ENCODE peak calls at places on chromosomes 16 and 17, in five cellular contexts. L is psoas muscle; G is CD8-positive, alpha-beta T cell; P is heart right ventricle; Y is right cardiac atrium. U is an unnamed sample.

GRCh38 chr17:58669853-58670252 is 22.0 kb downstream of the TEX14 start:
- ATAC-seq in G (no peak), P (no peak), L (no peak), Y (peak), U (no peak)

GRCh38 chr17:67575325-67575724 is 142.4 kb upstream of the NOL11 start:
- ATAC-seq in P (no peak), Y (no peak), G (no peak), L (no peak), U (no peak)

GRCh38 chr17:40354191-40355122 is 10.1 kb downstream of the GJD3 start:
- ATAC-seq in P (no peak), G (no peak), L (no peak), Y (no peak), U (no peak)

GRCh38 chr16:78768723-78769122 is 669.3 kb downstream of the WWOX start:
- ATAC-seq in L (no peak), Y (no peak), P (no peak), G (peak), U (no peak)

GRCh38 chr16:50884066-50884860 is 142.4 kb downstream of the CYLD start:
- ATAC-seq in P (no peak), G (no peak), Y (no peak), L (no peak), U (no peak)

GRCh38 chr17:70320642-70321345 is 151.5 kb downstream of the KCNJ2 start:
- ATAC-seq in Y (peak), P (no peak), L (no peak), G (no peak), U (peak)

GRCh38 chr17:11511696-11512095 is 86.6 kb upstream of the DNAH9 start:
- ATAC-seq in G (no peak), L (no peak), Y (no peak), P (no peak), U (no peak)

GRCh38 chr17:40622509-40622928 is 25.1 kb downstream of the SMARCE1 start:
- ATAC-seq in Y (no peak), P (no peak), L (no peak), G (peak), U (no peak)

GRCh38 chr16:69340095-69340644 is 598 bp downstream of the NIP7 start:
- ATAC-seq in P (no peak), L (no peak), Y (no peak), G (no peak), U (no peak)

DNA sequence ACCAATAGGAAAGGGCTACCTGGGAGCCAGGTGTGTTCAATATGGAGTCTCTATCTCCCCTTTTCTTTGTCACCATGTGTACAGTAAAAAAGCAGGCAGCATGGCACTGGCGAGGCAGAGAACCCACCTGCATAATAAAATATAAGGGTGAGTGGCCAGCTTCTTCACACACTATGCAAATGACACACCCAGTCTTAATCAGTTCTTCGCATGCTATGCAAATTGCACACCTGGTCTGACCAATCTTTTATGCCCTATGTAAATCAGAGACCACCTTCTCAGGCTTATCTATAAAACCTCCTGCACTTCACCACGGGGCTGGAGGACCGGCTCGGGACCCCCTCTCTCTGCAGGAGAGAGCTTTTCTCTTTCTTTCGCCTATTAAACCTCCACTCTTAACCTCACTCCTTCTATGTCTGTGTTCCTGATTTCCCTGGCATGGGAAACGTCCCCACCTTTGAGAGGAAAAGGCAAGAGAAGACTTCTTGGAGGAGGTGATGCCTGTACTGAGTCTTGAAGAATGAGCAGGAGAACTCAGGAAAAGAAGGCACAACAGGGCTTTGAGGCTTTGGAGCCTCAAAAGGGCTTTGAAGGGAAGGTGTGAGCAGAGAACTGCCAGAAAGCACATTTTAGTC is 502.1 kb downstream of the GRIN2A start:
- ATAC-seq in Y (no peak), L (no peak), P (no peak), G (no peak), U (no peak)
- H3K4me3 ChIP-seq in Y (no peak), L (no peak), P (no peak), G (no peak), U (no peak)

GRCh38 chr16:54929090-54930033 is 1.3 kb upstream of the IRX5 start:
- ATAC-seq in Y (peak), G (peak), L (peak), P (peak), U (peak)

GRCh38 chr16:54928016-54928356 is 2.7 kb upstream of the IRX5 start:
- ATAC-seq in Y (no peak), G (no peak), P (no peak), L (no peak), U (no peak)

GRCh38 chr16:54930034-54930938 is at the start of gene IRX5:
- ATAC-seq in G (no peak), Y (peak), L (peak), P (peak), U (peak)

GRCh38 chr16:54927125-54928015 is 3.3 kb upstream of the IRX5 start:
- ATAC-seq in L (no peak), Y (no peak), P (no peak), G (no peak), U (no peak)

GRCh38 chr16:54928421-54929089 is 2.1 kb upstream of the IRX5 start:
- ATAC-seq in Y (peak), L (peak), G (peak), P (peak), U (no peak)
- H3K4me3 ChIP-seq in Y (peak), L (peak), G (peak), P (peak), U (peak)

GRCh38 chr16:30633526-30633925 is 17.2 kb upstream of the PRR14 start:
- ATAC-seq in Y (no peak), L (no peak), P (no peak), G (no peak), U (no peak)
- H3K4me3 ChIP-seq in Y (peak), L (peak), P (peak), G (peak), U (peak)

DNA sequence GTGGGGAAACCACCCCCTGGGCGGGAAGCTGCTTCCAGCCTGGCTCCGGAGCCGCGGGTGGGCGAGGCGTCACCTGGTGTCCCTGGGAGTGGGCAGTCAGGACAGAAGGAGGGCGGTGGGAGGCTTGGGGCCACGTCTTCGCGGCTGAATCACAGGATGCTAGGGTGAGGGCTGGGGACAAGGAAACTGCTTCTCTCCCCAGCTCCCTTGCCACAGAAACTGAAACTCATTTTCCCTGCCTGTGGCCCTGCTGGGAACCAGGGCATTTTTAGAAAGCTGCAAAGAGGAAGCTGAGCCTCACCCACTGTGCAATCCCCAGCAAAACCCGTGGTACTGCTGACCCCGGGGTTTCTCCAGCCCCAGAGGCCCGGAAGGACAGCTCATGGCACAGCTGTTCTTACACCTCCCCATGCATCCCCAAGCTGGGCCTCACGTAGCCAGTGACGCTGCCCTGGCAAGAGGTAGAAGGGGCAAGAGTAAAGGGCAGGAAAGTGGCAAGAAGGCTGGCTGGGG is 8.2 kb downstream of the RHBDF2 start:
- ATAC-seq in L (peak), P (peak), Y (peak), G (peak), U (peak)
- H3K4me3 ChIP-seq in L (no peak), P (peak), Y (no peak), G (peak), U (peak)

GRCh38 chr16:67155305-67156145 is 4.2 kb downstream of the TRADD start:
- ATAC-seq in G (peak), Y (peak), P (peak), L (peak), U (peak)
- H3K4me3 ChIP-seq in G (no peak), Y (no peak), P (peak), L (peak), U (peak)

GRCh38 chr16:89562939-89563338 is 2.5 kb downstream of the RPL13 start:
- ATAC-seq in L (no peak), Y (no peak), P (no peak), G (no peak), U (no peak)
- H3K4me3 ChIP-seq in L (peak), Y (no peak), P (no peak), G (no peak), U (no peak)

DNA sequence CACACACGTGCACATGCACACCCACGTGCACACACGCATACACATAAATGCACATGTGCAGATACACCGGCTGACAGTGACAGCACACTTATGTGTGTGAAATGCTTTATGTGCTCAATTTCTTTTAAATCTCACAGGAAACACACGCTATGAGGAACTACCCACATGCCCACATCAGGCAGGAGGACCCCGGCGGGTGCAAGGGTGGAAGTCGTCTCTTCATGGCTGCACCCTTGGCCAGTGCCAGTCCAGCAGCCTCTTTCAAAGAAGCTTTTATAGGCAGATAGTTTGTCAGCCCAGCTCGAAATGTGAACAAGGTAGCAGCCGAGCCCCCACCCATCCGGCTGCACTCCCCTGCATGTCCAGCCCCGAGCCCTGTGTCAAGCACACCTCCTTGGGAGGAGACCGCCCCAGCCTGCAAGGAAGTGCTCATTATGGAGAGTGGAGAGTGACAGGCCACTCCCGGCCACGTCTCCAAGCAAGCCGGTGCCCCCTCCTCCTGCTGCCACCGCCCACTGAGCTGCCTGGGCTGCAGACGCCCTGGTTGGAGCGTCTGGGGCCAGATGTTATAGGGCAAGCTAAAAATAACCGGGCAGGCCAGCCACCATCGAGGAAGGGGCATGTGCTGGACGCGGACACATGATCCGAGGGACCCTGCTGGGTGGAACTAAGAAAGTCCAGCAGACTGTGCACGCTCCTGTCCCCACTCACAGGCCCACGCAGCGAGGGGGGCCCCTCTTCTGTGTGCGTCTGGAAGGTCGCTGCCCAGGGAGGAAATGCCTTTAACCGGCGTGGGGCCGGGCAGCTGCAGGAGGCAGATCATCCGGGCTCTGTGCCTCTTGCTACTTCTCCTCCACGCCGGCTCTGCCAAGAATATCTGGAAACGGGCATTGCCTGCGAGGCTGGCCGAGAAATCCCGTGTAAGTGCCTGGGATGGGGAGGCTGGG is at the start of gene WFDC1:
- ATAC-seq in Y (peak), G (no peak), L (no peak), P (peak), U (peak)
- H3K4me3 ChIP-seq in Y (peak), G (no peak), L (peak), P (peak), U (peak)

DNA sequence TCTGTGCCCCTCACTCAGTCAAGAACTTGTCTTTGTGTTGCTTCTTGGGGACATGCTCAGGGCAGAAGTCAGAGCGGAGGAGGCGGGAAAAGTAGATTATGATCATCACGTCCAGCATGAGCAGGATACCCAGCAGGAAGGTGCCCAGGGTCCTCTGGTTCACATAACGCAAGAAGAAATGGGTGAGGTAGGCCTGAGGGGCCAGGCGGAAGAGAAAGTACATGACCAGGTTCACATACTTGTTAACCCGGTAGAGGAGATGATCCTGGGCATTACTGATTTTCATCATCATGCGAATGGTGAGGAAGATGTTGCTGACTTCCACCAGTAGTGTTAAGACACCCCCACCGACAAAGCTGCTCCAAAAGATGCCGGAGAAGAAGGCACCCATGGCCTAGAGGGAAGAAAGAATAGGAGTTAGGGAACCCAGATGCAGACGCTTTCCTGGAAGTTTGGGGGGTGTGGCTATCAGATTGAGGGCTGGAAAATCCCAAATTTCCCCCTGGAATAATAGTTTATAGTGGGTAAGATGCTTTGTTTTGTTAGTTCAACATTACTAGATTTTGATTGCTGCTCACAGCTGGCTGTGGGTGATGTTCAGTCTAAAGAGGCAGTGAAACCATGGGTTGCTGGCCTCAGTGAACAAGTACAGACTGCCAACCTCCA is 1.4 kb downstream of the TLCD1 start:
- ATAC-seq in L (no peak), P (no peak), G (no peak), Y (no peak), U (no peak)
- H3K4me3 ChIP-seq in L (peak), P (no peak), G (no peak), Y (no peak), U (no peak)